ENCODE peak calls at places on chromosomes 16 and 17, in five cellular contexts. S, J, A, H and K are unnamed samples.

GRCh38 chr17:37518816-37519215 is 29.1 kb downstream of the DUSP14 start:
- DNase-seq in H (peak), A (peak), J (no peak), S (no peak), K (no peak)

GRCh38 chr16:11610580-11610979 is 23.9 kb upstream of the LITAF start:
- DNase-seq in A (no peak), H (no peak), J (no peak), S (no peak), K (no peak)

GRCh38 chr17:27907976-27908558 is 14.9 kb upstream of the LYRM9 start:
- DNase-seq in H (no peak), J (no peak), A (no peak), S (no peak), K (no peak)

GRCh38 chr16:31003744-31004143 is 6.7 kb downstream of the STX1B start:
- DNase-seq in S (no peak), H (no peak), J (no peak), A (no peak), K (no peak)

GRCh38 chr16:89489040-89489721 is 1.2 kb downstream of the ANKRD11 start:
- DNase-seq in A (peak), H (peak), J (peak), S (peak), K (peak)

GRCh38 chr17:57523926-57524634 is 221.0 kb downstream of the CCDC182 start:
- DNase-seq in S (no peak), A (peak), J (no peak), H (peak), K (peak)

GRCh38 chr17:81002409-81003361 is 11.0 kb downstream of the CHMP6 start:
- DNase-seq in S (no peak), J (no peak), A (peak), H (no peak), K (no peak)

GRCh38 chr16:2919511-2920255 is 8.0 kb downstream of the FLYWCH1 start:
- DNase-seq in A (peak), H (peak), S (no peak), J (peak), K (no peak)

GRCh38 chr16:79253100-79253631 is 347.4 kb downstream of the MAF start:
- DNase-seq in H (no peak), A (no peak), S (no peak), J (no peak), K (no peak)

GRCh38 chr16:88065747-88066142 is 114.5 kb downstream of the BANP start:
- DNase-seq in A (no peak), H (no peak), S (no peak), J (no peak), K (no peak)

GRCh38 chr16:22721497-22722100 is 92.4 kb upstream of the HS3ST2 start:
- DNase-seq in J (no peak), S (no peak), A (no peak), H (no peak), K (no peak)

GRCh38 chr16:73610605-73611177 is 562.8 kb upstream of the ZFHX3 start:
- DNase-seq in A (no peak), S (no peak), H (no peak), J (no peak), K (no peak)

GRCh38 chr17:21213491-21214014 is 408 bp downstream of the TMEM11 start:
- DNase-seq in J (no peak), S (no peak), A (no peak), H (no peak), K (no peak)

GRCh38 chr17:50603340-50603739 is 31.3 kb upstream of the ABCC3 start:
- DNase-seq in J (no peak), H (no peak), S (no peak), A (no peak), K (no peak)

GRCh38 chr16:72876221-72876620 is 171.7 kb downstream of the ZFHX3 start:
- DNase-seq in A (peak), S (no peak), J (no peak), H (no peak), K (no peak)

GRCh38 chr17:2445638-2446037 is 44.8 kb upstream of the MNT start:
- DNase-seq in H (no peak), J (no peak), S (no peak), A (no peak), K (no peak)

GRCh38 chr16:23420011-23420410 is 33.0 kb downstream of the COG7 start:
- DNase-seq in S (no peak), J (no peak), H (no peak), A (peak), K (no peak)

GRCh38 chr17:78040561-78041400 is 82.3 kb downstream of the TNRC6C start:
- DNase-seq in J (peak), A (peak), S (no peak), H (peak), K (peak)

GRCh38 chr16:81774348-81774747 is 4.7 kb upstream of the PLCG2 start:
- DNase-seq in J (no peak), A (no peak), S (no peak), H (no peak), K (no peak)